ENCODE peak calls at places on chromosomes 16 and 17, in nine cellular contexts. One of them, this sample, is unnamed.

GRCh38 chr16:84839956-84840355 is 20.2 kb downstream of the CRISPLD2 start:
- DNase-seq in GM20000: no peak
- DNase-seq in AG09309: peak; percentile 61
- DNase-seq in heart right ventricle: no peak
- DNase-seq in mesothelial cell of epicardium: no peak
- DNase-seq in activated CD8-positive, alpha-beta T cell treated with anti-CD3 and anti-CD28 coated beads for 36 hours: no peak
- DNase-seq in neural crest cell: no peak
- DNase-seq in uterus: no peak
- DNase-seq in upper lobe of right lung: no peak
- DNase-seq in this sample: no peak

GRCh38 chr16:16143941-16144340 is 79.4 kb downstream of the ABCC6 start:
- DNase-seq in uterus: no peak
- DNase-seq in GM20000: no peak
- DNase-seq in activated CD8-positive, alpha-beta T cell treated with anti-CD3 and anti-CD28 coated beads for 36 hours: no peak
- DNase-seq in AG09309: no peak
- DNase-seq in mesothelial cell of epicardium: no peak
- DNase-seq in heart right ventricle: no peak
- DNase-seq in upper lobe of right lung: no peak
- DNase-seq in neural crest cell: no peak
- DNase-seq in this sample: no peak

GRCh38 chr16:46972971-46973456 is 460 bp downstream of the DNAJA2 start:
- DNase-seq in activated CD8-positive, alpha-beta T cell treated with anti-CD3 and anti-CD28 coated beads for 36 hours: peak; percentile 66
- DNase-seq in uterus: no peak
- DNase-seq in neural crest cell: peak; percentile 26
- DNase-seq in mesothelial cell of epicardium: no peak
- DNase-seq in heart right ventricle: peak; percentile 35
- DNase-seq in upper lobe of right lung: peak; percentile 73
- DNase-seq in GM20000: peak; percentile 74
- DNase-seq in AG09309: no peak
- DNase-seq in this sample: peak; percentile 33

GRCh38 chr17:35612924-35613521 is 25.9 kb downstream of the AP2B1 start:
- DNase-seq in GM20000: no peak
- DNase-seq in upper lobe of right lung: no peak
- DNase-seq in uterus: peak; percentile 20
- DNase-seq in heart right ventricle: peak; percentile 20
- DNase-seq in mesothelial cell of epicardium: no peak
- DNase-seq in neural crest cell: peak; percentile 48
- DNase-seq in AG09309: no peak
- DNase-seq in activated CD8-positive, alpha-beta T cell treated with anti-CD3 and anti-CD28 coated beads for 36 hours: peak; percentile 70
- DNase-seq in this sample: peak; percentile 14

GRCh38 chr16:14548933-14549788 is 80.9 kb downstream of the PARN start:
- DNase-seq in activated CD8-positive, alpha-beta T cell treated with anti-CD3 and anti-CD28 coated beads for 36 hours: no peak
- DNase-seq in uterus: no peak
- DNase-seq in AG09309: no peak
- DNase-seq in neural crest cell: no peak
- DNase-seq in upper lobe of right lung: no peak
- DNase-seq in heart right ventricle: no peak
- DNase-seq in mesothelial cell of epicardium: no peak
- DNase-seq in GM20000: no peak
- DNase-seq in this sample: no peak

GRCh38 chr17:49365667-49366066 is 3.6 kb upstream of the ZNF652 start:
- DNase-seq in neural crest cell: no peak
- DNase-seq in AG09309: no peak
- DNase-seq in mesothelial cell of epicardium: no peak
- DNase-seq in uterus: no peak
- DNase-seq in heart right ventricle: no peak
- DNase-seq in activated CD8-positive, alpha-beta T cell treated with anti-CD3 and anti-CD28 coated beads for 36 hours: peak; percentile 50
- DNase-seq in GM20000: no peak
- DNase-seq in upper lobe of right lung: no peak
- DNase-seq in this sample: no peak

GRCh38 chr17:336110-337021 is 16.2 kb downstream of the RPH3AL start:
- DNase-seq in AG09309: no peak
- DNase-seq in heart right ventricle: peak; percentile 79
- DNase-seq in mesothelial cell of epicardium: peak; percentile 67
- DNase-seq in GM20000: no peak
- DNase-seq in upper lobe of right lung: peak; percentile 92
- DNase-seq in activated CD8-positive, alpha-beta T cell treated with anti-CD3 and anti-CD28 coated beads for 36 hours: peak; percentile 31
- DNase-seq in neural crest cell: no peak
- DNase-seq in uterus: no peak
- DNase-seq in this sample: no peak

GRCh38 chr16:23428351-23428750 is 24.6 kb downstream of the COG7 start:
- DNase-seq in activated CD8-positive, alpha-beta T cell treated with anti-CD3 and anti-CD28 coated beads for 36 hours: no peak
- DNase-seq in mesothelial cell of epicardium: no peak
- DNase-seq in uterus: no peak
- DNase-seq in neural crest cell: no peak
- DNase-seq in GM20000: no peak
- DNase-seq in upper lobe of right lung: no peak
- DNase-seq in heart right ventricle: no peak
- DNase-seq in AG09309: no peak
- DNase-seq in this sample: no peak

GRCh38 chr16:31714899-31715504 is 158.6 kb upstream of the ZNF267 start:
- DNase-seq in AG09309: no peak
- DNase-seq in neural crest cell: no peak
- DNase-seq in uterus: no peak
- DNase-seq in activated CD8-positive, alpha-beta T cell treated with anti-CD3 and anti-CD28 coated beads for 36 hours: peak; percentile 57
- DNase-seq in mesothelial cell of epicardium: no peak
- DNase-seq in upper lobe of right lung: no peak
- DNase-seq in heart right ventricle: no peak
- DNase-seq in GM20000: peak; percentile 23
- DNase-seq in this sample: no peak
- TF ChIP-seq CTCF in AG09309: no peak
- TF ChIP-seq CTCF in neural crest cell: no peak
- TF ChIP-seq CTCF in uterus: no peak
- TF ChIP-seq CTCF in activated CD8-positive, alpha-beta T cell treated with anti-CD3 and anti-CD28 coated beads for 36 hours: no peak
- TF ChIP-seq CTCF in mesothelial cell of epicardium: no peak
- TF ChIP-seq CTCF in upper lobe of right lung: no peak
- TF ChIP-seq CTCF in heart right ventricle: no peak
- TF ChIP-seq CTCF in GM20000: no peak
- TF ChIP-seq CTCF in this sample: no peak

GRCh38 chr16:71214771-71215381 is 15.6 kb downstream of the HYDIN start:
- DNase-seq in AG09309: no peak
- DNase-seq in heart right ventricle: no peak
- DNase-seq in GM20000: peak; percentile 19
- DNase-seq in mesothelial cell of epicardium: no peak
- DNase-seq in upper lobe of right lung: no peak
- DNase-seq in uterus: no peak
- DNase-seq in neural crest cell: no peak
- DNase-seq in activated CD8-positive, alpha-beta T cell treated with anti-CD3 and anti-CD28 coated beads for 36 hours: no peak
- DNase-seq in this sample: no peak
- TF ChIP-seq CTCF in AG09309: no peak
- TF ChIP-seq CTCF in heart right ventricle: peak; percentile 10
- TF ChIP-seq CTCF in GM20000: no peak
- TF ChIP-seq CTCF in mesothelial cell of epicardium: no peak
- TF ChIP-seq CTCF in upper lobe of right lung: peak; percentile 25
- TF ChIP-seq CTCF in uterus: no peak
- TF ChIP-seq CTCF in neural crest cell: peak; percentile 22
- TF ChIP-seq CTCF in activated CD8-positive, alpha-beta T cell treated with anti-CD3 and anti-CD28 coated beads for 36 hours: peak; percentile 24
- TF ChIP-seq CTCF in this sample: no peak

GRCh38 chr16:1441391-1441829 is 2.9 kb downstream of the CCDC154 start:
- DNase-seq in uterus: no peak
- DNase-seq in neural crest cell: no peak
- DNase-seq in mesothelial cell of epicardium: no peak
- DNase-seq in GM20000: no peak
- DNase-seq in upper lobe of right lung: no peak
- DNase-seq in activated CD8-positive, alpha-beta T cell treated with anti-CD3 and anti-CD28 coated beads for 36 hours: no peak
- DNase-seq in AG09309: no peak
- DNase-seq in heart right ventricle: no peak
- DNase-seq in this sample: no peak

GRCh38 chr16:1442697-1443096 is 1.7 kb downstream of the CCDC154 start:
- DNase-seq in GM20000: no peak
- DNase-seq in activated CD8-positive, alpha-beta T cell treated with anti-CD3 and anti-CD28 coated beads for 36 hours: no peak
- DNase-seq in uterus: no peak
- DNase-seq in mesothelial cell of epicardium: no peak
- DNase-seq in heart right ventricle: no peak
- DNase-seq in upper lobe of right lung: no peak
- DNase-seq in neural crest cell: no peak
- DNase-seq in AG09309: no peak
- DNase-seq in this sample: no peak

GRCh38 chr16:1443980-1444729 is at the start of gene CCDC154:
- DNase-seq in mesothelial cell of epicardium: no peak
- DNase-seq in activated CD8-positive, alpha-beta T cell treated with anti-CD3 and anti-CD28 coated beads for 36 hours: no peak
- DNase-seq in neural crest cell: no peak
- DNase-seq in upper lobe of right lung: no peak
- DNase-seq in heart right ventricle: no peak
- DNase-seq in AG09309: no peak
- DNase-seq in uterus: no peak
- DNase-seq in GM20000: peak; percentile 53
- DNase-seq in this sample: no peak

GRCh38 chr16:1444730-1445517 is 568 bp upstream of the CCDC154 start:
- DNase-seq in AG09309: no peak
- DNase-seq in uterus: no peak
- DNase-seq in neural crest cell: no peak
- DNase-seq in heart right ventricle: no peak
- DNase-seq in upper lobe of right lung: no peak
- DNase-seq in mesothelial cell of epicardium: no peak
- DNase-seq in GM20000: no peak
- DNase-seq in activated CD8-positive, alpha-beta T cell treated with anti-CD3 and anti-CD28 coated beads for 36 hours: no peak
- DNase-seq in this sample: no peak

DNA sequence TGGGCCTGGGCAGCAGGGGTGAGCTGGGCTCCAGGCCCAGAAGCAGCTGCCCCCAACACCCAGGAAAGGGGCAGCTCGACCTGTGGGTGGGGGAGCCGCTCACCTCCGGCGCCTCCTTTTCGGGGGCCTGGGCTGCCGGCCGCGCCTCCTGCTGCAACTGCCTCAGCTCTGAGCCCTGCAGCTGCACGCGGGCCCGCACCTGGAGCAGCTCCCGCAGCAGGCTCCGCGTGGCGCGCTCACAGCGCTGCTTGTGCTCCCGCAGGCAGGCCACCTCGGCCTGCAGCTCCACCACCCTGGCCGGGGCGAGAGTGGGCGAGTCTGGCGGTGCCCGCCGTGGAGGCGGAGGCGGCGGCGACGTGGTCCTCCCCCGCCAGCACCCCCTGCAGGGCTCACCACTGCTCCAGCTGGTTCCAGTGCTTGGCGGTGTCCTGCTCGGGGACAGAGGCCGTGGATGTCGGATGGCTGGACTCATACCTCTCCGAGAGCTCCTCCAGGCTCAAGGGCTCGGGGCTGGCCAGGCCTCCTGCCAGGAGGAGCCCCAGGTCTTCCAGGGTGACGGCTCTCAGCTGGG is 868 bp downstream of the CCDC154 start:
- DNase-seq in activated CD8-positive, alpha-beta T cell treated with anti-CD3 and anti-CD28 coated beads for 36 hours: no peak
- DNase-seq in upper lobe of right lung: no peak
- DNase-seq in heart right ventricle: no peak
- DNase-seq in GM20000: peak; percentile 45
- DNase-seq in mesothelial cell of epicardium: no peak
- DNase-seq in uterus: no peak
- DNase-seq in AG09309: no peak
- DNase-seq in neural crest cell: no peak
- DNase-seq in this sample: no peak
- TF ChIP-seq CTCF in activated CD8-positive, alpha-beta T cell treated with anti-CD3 and anti-CD28 coated beads for 36 hours: no peak
- TF ChIP-seq CTCF in upper lobe of right lung: no peak
- TF ChIP-seq CTCF in heart right ventricle: no peak
- TF ChIP-seq CTCF in GM20000: no peak
- TF ChIP-seq CTCF in mesothelial cell of epicardium: no peak
- TF ChIP-seq CTCF in uterus: no peak
- TF ChIP-seq CTCF in AG09309: no peak
- TF ChIP-seq CTCF in neural crest cell: no peak
- TF ChIP-seq CTCF in this sample: no peak

GRCh38 chr17:2042355-2042929 is 620 bp downstream of the OVCA2 start:
- DNase-seq in mesothelial cell of epicardium: no peak
- DNase-seq in activated CD8-positive, alpha-beta T cell treated with anti-CD3 and anti-CD28 coated beads for 36 hours: no peak
- DNase-seq in neural crest cell: no peak
- DNase-seq in uterus: no peak
- DNase-seq in AG09309: no peak
- DNase-seq in GM20000: no peak
- DNase-seq in heart right ventricle: no peak
- DNase-seq in upper lobe of right lung: no peak
- DNase-seq in this sample: no peak
- TF ChIP-seq CTCF in mesothelial cell of epicardium: no peak
- TF ChIP-seq CTCF in activated CD8-positive, alpha-beta T cell treated with anti-CD3 and anti-CD28 coated beads for 36 hours: no peak
- TF ChIP-seq CTCF in neural crest cell: no peak
- TF ChIP-seq CTCF in uterus: no peak
- TF ChIP-seq CTCF in AG09309: peak; percentile 53
- TF ChIP-seq CTCF in GM20000: no peak
- TF ChIP-seq CTCF in heart right ventricle: no peak
- TF ChIP-seq CTCF in upper lobe of right lung: no peak
- TF ChIP-seq CTCF in this sample: peak; percentile 13

GRCh38 chr17:28912938-28913333 is 10.1 kb upstream of the DHRS13 start:
- DNase-seq in heart right ventricle: no peak
- DNase-seq in upper lobe of right lung: no peak
- DNase-seq in uterus: no peak
- DNase-seq in AG09309: no peak
- DNase-seq in GM20000: no peak
- DNase-seq in mesothelial cell of epicardium: no peak
- DNase-seq in neural crest cell: no peak
- DNase-seq in activated CD8-positive, alpha-beta T cell treated with anti-CD3 and anti-CD28 coated beads for 36 hours: no peak
- DNase-seq in this sample: no peak

GRCh38 chr17:28911411-28912045 is 8.6 kb upstream of the DHRS13 start:
- DNase-seq in GM20000: no peak
- DNase-seq in neural crest cell: no peak
- DNase-seq in uterus: no peak
- DNase-seq in heart right ventricle: no peak
- DNase-seq in mesothelial cell of epicardium: no peak
- DNase-seq in AG09309: no peak
- DNase-seq in upper lobe of right lung: no peak
- DNase-seq in activated CD8-positive, alpha-beta T cell treated with anti-CD3 and anti-CD28 coated beads for 36 hours: no peak
- DNase-seq in this sample: no peak

GRCh38 chr17:28910534-28910933 is 7.7 kb upstream of the DHRS13 start:
- DNase-seq in activated CD8-positive, alpha-beta T cell treated with anti-CD3 and anti-CD28 coated beads for 36 hours: no peak
- DNase-seq in GM20000: no peak
- DNase-seq in upper lobe of right lung: no peak
- DNase-seq in neural crest cell: no peak
- DNase-seq in heart right ventricle: no peak
- DNase-seq in AG09309: no peak
- DNase-seq in uterus: no peak
- DNase-seq in mesothelial cell of epicardium: no peak
- DNase-seq in this sample: no peak

GRCh38 chr17:28908640-28909098 is 5.8 kb upstream of the DHRS13 start:
- DNase-seq in upper lobe of right lung: no peak
- DNase-seq in mesothelial cell of epicardium: no peak
- DNase-seq in GM20000: no peak
- DNase-seq in activated CD8-positive, alpha-beta T cell treated with anti-CD3 and anti-CD28 coated beads for 36 hours: no peak
- DNase-seq in AG09309: no peak
- DNase-seq in uterus: peak; percentile 76
- DNase-seq in neural crest cell: no peak
- DNase-seq in heart right ventricle: no peak
- DNase-seq in this sample: no peak

DNA sequence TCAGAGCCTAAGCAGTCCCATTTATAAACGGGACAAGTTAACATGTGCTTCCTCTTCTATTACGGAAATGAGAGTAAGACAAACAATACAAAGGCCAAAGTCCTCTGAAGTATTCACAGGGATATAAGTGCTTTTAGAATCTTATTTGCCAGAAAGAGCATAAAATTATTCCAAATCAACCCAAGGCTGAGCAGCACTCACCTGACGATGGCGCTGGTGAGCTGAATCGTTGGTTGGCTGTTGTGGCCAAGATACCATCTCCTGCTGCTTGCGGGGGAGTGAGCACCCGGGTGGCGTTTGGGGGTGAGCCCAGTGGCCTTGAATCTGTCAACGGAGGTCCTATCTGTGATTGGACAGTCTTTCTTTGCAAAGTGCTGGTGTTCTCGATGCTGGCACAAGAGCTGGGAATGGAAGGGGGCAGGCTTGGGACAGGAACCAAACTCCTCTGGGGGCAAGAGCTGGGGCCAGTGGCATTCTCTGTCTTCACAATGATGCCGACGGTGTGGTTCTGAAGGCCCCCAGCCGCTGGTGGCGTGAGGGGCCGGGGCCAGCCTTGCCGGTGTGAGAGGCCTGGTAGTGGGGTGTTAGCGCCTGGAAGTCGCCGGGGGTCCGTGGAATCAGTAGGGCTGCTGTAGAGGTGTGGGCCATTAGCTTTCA is 9.5 kb upstream of the DHRS13 start:
- DNase-seq in mesothelial cell of epicardium: no peak
- DNase-seq in upper lobe of right lung: no peak
- DNase-seq in neural crest cell: no peak
- DNase-seq in uterus: no peak
- DNase-seq in GM20000: no peak
- DNase-seq in AG09309: no peak
- DNase-seq in activated CD8-positive, alpha-beta T cell treated with anti-CD3 and anti-CD28 coated beads for 36 hours: peak; percentile 43
- DNase-seq in heart right ventricle: no peak
- DNase-seq in this sample: no peak
- TF ChIP-seq CTCF in mesothelial cell of epicardium: no peak
- TF ChIP-seq CTCF in upper lobe of right lung: peak; percentile 43
- TF ChIP-seq CTCF in neural crest cell: peak; percentile 33
- TF ChIP-seq CTCF in uterus: no peak
- TF ChIP-seq CTCF in GM20000: no peak
- TF ChIP-seq CTCF in AG09309: peak; percentile 35
- TF ChIP-seq CTCF in activated CD8-positive, alpha-beta T cell treated with anti-CD3 and anti-CD28 coated beads for 36 hours: no peak
- TF ChIP-seq CTCF in heart right ventricle: no peak
- TF ChIP-seq CTCF in this sample: no peak

This sample was measured in progenitor cell of endocrine pancreas.